ENCODE peak calls at places on chromosomes 2 and 18, in five cellular contexts. N, R, S, G and A are unnamed samples.

GRCh38 chr2:15736396-15737180 is 144.9 kb downstream of the DDX1 start:
- DNase-seq in R (peak), G (no peak), S (no peak), N (no peak), A (no peak)

GRCh38 chr2:101587251-101587650 is 110.3 kb upstream of the MAP4K4 start:
- DNase-seq in N (no peak), G (no peak), R (no peak), S (no peak), A (no peak)

GRCh38 chr2:108266218-108266617 is 22.5 kb upstream of the SULT1C2 start:
- DNase-seq in S (no peak), N (no peak), G (no peak), R (no peak), A (no peak)

GRCh38 chr2:137896467-137896866 is 67.8 kb upstream of the HNMT start:
- DNase-seq in N (no peak), R (no peak), S (no peak), G (no peak), A (no peak)

GRCh38 chr18:54906636-54907180 is 52.6 kb downstream of the CCDC68 start:
- DNase-seq in N (no peak), R (no peak), G (no peak), S (no peak), A (no peak)

GRCh38 chr18:62847081-62847480 is 131.7 kb downstream of the PHLPP1 start:
- DNase-seq in G (no peak), R (no peak), S (no peak), N (no peak), A (no peak)

GRCh38 chr18:23935804-23936203 is 78.8 kb upstream of the TTC39C start:
- DNase-seq in R (no peak), G (peak), S (no peak), N (no peak), A (no peak)

GRCh38 chr2:205323929-205324328 is 358.4 kb upstream of the NRP2 start:
- DNase-seq in S (peak), N (no peak), R (no peak), G (no peak), A (no peak)

GRCh38 chr2:66849128-66849527 is 414.2 kb downstream of the MEIS1 start:
- DNase-seq in G (no peak), S (no peak), R (no peak), N (no peak), A (no peak)

GRCh38 chr2:71611781-71612545 is 158.6 kb downstream of the DYSF start:
- DNase-seq in S (no peak), G (peak), N (no peak), R (peak), A (no peak)

GRCh38 chr2:216023055-216023648 is 9.8 kb upstream of the MREG start:
- DNase-seq in G (no peak), N (no peak), R (peak), S (peak), A (no peak)

DNA sequence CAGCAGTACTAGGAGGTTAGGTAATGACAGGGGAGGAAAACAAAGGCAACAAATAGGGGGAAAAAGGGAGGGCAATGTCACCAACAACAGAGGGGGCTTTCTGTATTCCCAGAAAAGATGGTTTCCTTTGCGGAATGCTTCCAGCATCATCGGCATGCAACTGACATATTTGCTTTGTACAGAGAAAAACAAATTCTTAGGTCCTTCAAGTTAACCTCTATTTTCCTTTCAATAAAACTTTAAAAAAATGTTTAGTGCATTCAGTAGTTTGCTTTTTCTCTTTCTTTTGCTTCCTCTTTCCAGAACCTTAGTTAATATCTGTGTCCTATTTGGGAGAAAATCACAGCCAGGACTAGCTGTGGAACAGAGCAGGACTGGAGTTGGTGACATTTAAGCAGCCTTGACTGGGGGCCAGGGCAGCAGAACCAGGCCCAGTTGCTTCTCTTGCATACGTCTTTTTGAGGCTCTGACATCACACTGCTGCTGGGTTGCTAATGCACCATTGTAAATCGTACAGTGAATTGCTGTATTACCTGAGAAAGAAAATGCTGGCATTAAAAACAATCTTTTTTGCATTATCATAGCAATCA is 188.3 kb upstream of the FANCL start:
- DNase-seq in N (no peak), S (no peak), G (no peak), R (no peak), A (no peak)
- H3K27ac ChIP-seq in N (no peak), S (no peak), G (no peak), R (peak), A (no peak)

DNA sequence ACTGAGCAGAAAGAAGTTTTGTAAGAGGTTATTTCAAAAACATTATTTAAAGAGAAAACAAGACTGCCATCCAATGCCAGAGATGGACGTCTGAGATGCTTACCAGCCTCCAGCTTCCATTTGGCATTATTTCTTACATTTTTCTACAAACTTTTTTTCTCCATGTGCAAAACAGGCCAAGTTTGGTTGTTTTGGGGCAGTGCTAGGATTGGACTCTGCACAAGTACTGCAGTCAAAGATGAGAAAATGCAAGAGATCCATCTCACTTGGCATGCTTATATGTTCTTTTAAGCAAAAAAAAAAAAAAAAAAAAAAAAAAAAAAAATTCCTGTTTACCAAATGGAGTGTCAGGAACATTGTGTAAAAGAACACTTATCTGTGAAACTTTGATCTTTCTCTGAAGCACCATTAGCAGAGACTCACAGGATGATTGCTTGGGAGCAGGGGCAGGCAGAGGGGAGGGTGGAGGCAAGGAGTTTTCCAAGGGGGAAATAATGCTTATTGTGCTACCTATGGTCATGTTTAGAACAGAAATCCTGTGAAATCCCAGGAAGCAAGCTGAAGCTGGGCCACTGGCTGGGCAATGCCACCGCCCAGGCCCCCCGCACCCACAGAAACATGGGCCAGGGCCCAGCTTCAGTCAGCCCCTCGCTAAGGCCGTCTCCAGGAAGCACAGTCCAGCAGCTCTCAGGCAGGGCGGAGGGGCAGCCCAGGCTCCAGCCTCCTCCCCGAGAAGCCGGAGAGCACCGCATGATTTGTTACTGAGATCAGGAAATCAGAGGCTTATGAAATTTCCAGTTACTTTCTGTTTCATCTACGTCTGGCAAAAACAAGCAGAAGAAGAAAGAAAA is 229.4 kb downstream of the ZNF516 start:
- DNase-seq in R (no peak), S (peak), N (no peak), G (no peak), A (no peak)
- H3K27ac ChIP-seq in R (no peak), S (peak), N (no peak), G (peak), A (no peak)

GRCh38 chr2:116180072-116180471 is 1634.4 kb upstream of the DDX18 start:
- DNase-seq in R (no peak), S (no peak), N (no peak), G (no peak), A (no peak)
- H3K27ac ChIP-seq in R (no peak), S (no peak), N (no peak), G (no peak), A (no peak)

GRCh38 chr18:25348361-25349130 is 3.4 kb downstream of the ZNF521 start:
- DNase-seq in R (no peak), G (no peak), S (no peak), N (no peak), A (no peak)
- H3K27ac ChIP-seq in R (no peak), G (peak), S (peak), N (no peak), A (no peak)

GRCh38 chr2:240030379-240031094 is at the start of gene OR6B2:
- DNase-seq in S (no peak), N (no peak), G (no peak), R (no peak), A (no peak)

GRCh38 chr2:240021488-240022104 is 3.5 kb downstream of the NDUFA10 start:
- DNase-seq in S (peak), G (no peak), N (peak), R (peak), A (no peak)

GRCh38 chr2:240023792-240024191 is 1.4 kb downstream of the NDUFA10 start:
- DNase-seq in N (no peak), R (no peak), S (no peak), G (no peak), A (no peak)

DNA sequence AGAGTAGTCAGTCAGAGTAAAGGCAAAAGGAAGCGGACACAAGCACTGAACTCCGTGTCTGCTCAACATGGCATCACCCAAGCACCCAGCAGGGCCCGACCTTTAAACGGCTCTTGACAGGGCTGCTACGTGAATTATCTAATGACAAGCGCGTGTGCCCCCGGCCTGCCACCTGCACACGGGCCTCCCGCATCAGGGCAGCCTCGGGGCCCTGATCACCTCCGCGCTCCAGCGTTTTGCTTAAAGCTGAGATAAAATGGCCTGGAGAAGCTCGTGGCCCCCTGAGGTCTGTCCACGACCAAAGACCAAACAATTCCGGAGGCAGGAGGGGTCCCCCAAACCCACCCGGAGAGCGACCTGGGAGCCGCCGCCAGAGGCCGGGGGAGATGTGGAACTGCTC is 376 bp downstream of the NDUFA10 start:
- DNase-seq in S (no peak), G (no peak), N (no peak), R (no peak), A (no peak)
- H3K27ac ChIP-seq in S (peak), G (peak), N (no peak), R (no peak), A (peak)

GRCh38 chr2:65358690-65359400 is 73.6 kb downstream of the SPRED2 start:
- DNase-seq in G (no peak), R (no peak), S (no peak), N (no peak), A (no peak)
- H3K27ac ChIP-seq in G (peak), R (no peak), S (peak), N (no peak), A (no peak)

DNA sequence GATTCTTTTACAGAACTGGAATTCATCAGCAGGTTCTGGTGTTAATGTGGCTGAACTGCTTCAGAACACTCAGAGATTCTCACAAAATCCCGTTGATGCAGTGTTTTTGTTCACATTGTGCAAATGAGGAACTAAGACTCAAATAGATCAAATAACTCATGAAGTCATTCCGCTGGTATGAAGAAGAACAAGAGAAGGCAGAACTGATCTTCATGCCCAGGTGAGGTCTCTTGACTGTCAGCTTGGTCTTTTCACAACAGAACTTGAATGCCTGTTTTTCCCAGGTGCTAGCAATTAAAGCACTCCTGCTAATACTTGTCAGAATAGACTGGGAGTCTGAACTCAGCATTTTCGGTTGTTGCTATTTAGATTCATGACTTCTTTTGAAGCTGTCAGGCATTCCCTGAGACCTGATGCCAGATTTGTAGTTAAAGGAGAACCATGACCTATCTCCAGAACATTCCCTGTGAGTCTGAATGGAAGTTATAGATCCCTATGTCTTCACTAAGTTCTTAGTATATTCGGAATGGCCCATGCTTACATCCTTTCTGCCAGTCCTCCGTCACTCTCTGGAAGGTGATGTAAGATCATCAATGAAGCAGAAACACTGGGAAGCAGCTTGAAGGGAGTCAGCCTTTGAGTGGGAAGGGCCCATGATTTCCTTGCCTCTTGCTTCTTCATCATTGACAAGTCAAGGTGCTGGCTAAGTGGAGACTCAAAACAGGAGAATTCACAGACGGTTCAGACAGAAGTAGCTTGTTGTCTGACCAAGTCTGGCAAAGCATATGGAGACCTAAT is 155.7 kb downstream of the MTCL1 start:
- DNase-seq in G (no peak), R (no peak), N (no peak), S (no peak), A (no peak)
- H3K27ac ChIP-seq in G (peak), R (no peak), N (no peak), S (no peak), A (peak)

GRCh38 chr2:65420712-65421431 is 11.5 kb downstream of the SPRED2 start:
- DNase-seq in N (no peak), G (no peak), R (no peak), S (peak), A (no peak)
- H3K27ac ChIP-seq in N (no peak), G (no peak), R (no peak), S (no peak), A (peak)

DNA sequence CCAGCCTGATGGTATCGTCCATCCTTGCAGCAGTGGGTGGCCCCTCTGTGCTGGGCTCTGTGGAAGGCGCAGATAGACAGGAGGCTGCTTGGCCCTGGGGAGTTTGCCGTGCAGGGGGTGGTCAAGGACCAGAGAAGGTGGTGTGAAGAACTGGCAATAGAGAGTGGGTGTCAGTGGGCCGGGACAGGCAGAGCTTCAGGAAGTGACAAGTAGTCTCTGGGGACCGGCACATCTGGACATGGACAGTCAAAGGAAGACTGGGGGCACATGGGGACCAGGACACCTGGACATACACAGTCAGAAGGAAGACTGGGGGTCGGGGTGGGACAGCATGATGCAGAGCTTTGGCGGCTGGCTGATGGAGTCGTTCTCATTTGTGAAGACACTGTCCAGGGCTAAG is 335.9 kb downstream of the AGAP1 start:
- DNase-seq in G (no peak), R (no peak), S (no peak), N (no peak), A (no peak)
- H3K27ac ChIP-seq in G (no peak), R (no peak), S (no peak), N (no peak), A (no peak)

DNA sequence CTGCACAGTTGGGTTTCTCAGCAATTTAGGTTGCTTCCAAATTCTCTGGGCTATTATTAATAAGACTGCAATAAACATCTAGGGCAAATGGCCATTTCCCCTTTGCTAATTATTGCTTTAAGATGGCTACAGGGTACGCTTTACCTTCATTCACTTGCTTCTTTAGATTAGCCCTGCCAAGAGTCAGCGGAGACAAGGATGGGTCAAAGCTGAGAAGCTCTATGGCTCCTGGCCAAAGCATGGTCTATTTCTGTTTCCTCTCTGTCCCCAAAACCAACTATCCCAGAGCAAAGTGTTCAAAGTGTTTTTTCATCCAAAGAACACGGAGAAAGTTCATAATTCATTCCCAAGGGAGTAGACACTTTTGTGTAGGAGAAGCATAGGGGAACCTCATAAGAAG is 75.2 kb upstream of the NFU1 start:
- DNase-seq in N (no peak), R (no peak), G (no peak), S (no peak), A (no peak)
- H3K27ac ChIP-seq in N (no peak), R (no peak), G (no peak), S (no peak), A (no peak)